ENCODE peak calls at places on chromosomes 3 and 15, in ten cellular contexts. U is stimulated activated naive CD4-positive, alpha-beta T cell; I is ACHN; D is activated CD4-positive, alpha-beta T cell treated with anti-CD3 and anti-CD28 coated beads, Interleukin-2, amount 10 ng/mL, durations not matched to agents 7 days and 5 days; C is ELR; J is stimulated activated CD4-positive, alpha-beta T cell treated with anti-CD3 and anti-CD28 coated beads, TNF-alpha, amount 100 ng/mL, for 4 hours; F is activated T-cell treated with anti-CD3 and anti-CD28 coated beads for 1 hour; A is sciatic nerve; O is effector CD4-positive, alpha-beta T cell; K is effector memory CD8-positive, alpha-beta T cell. R is an unnamed sample.

GRCh38 chr15:31268911-31269784 is 57.5 kb upstream of the KLF13 start:
- DNase-seq in I (no peak), U (no peak), O (no peak), J (no peak), K (no peak), C (no peak), A (peak), D (peak), F (no peak), R (no peak)

GRCh38 chr3:114496021-114496434 is 202.2 kb downstream of the TIGIT start:
- DNase-seq in I (no peak), F (no peak), O (no peak), K (no peak), U (no peak), C (peak), D (no peak), A (no peak), J (no peak), R (no peak)

GRCh38 chr3:15647629-15648167 is 46.2 kb downstream of the BTD start:
- DNase-seq in A (no peak), I (peak), F (peak), O (no peak), C (peak), U (peak), K (peak), J (peak), D (peak), R (no peak)

GRCh38 chr3:76585794-76586392 is 454.0 kb upstream of the ROBO2 start:
- DNase-seq in D (no peak), I (peak), A (no peak), K (no peak), O (no peak), C (peak), J (no peak), U (no peak), F (no peak), R (no peak)

GRCh38 chr15:58966698-58967097 is 20.8 kb upstream of the RNF111 start:
- DNase-seq in K (no peak), U (no peak), A (no peak), O (no peak), I (no peak), C (peak), D (no peak), F (no peak), J (no peak), R (no peak)

GRCh38 chr3:128803307-128803706 is 76.1 kb upstream of the ACAD9 start:
- DNase-seq in U (no peak), J (no peak), F (no peak), O (no peak), D (no peak), C (no peak), I (no peak), A (no peak), K (no peak), R (no peak)

GRCh38 chr3:136734382-136735070 is 17.7 kb downstream of the STAG1 start:
- DNase-seq in D (no peak), O (no peak), U (no peak), F (no peak), K (no peak), C (peak), A (no peak), J (no peak), I (peak), R (no peak)

GRCh38 chr15:70505411-70505919 is 257.9 kb downstream of the UACA start:
- DNase-seq in C (peak), D (no peak), U (no peak), F (no peak), K (no peak), O (no peak), I (peak), A (no peak), J (no peak), R (no peak)

GRCh38 chr3:168620854-168621253 is 525.1 kb upstream of the GOLIM4 start:
- DNase-seq in D (no peak), I (peak), C (peak), O (no peak), A (no peak), U (no peak), F (no peak), K (no peak), J (no peak), R (no peak)

GRCh38 chr3:158696618-158697017 is 24.2 kb upstream of the LXN start:
- DNase-seq in O (no peak), K (no peak), J (no peak), F (no peak), D (no peak), I (no peak), C (peak), U (no peak), A (no peak), R (no peak)

GRCh38 chr3:126985143-126985985 is 2.4 kb downstream of the PLXNA1 start:
- DNase-seq in I (no peak), A (no peak), K (no peak), U (no peak), D (no peak), O (no peak), F (no peak), C (no peak), J (no peak), R (no peak)

GRCh38 chr3:42216820-42217416 is 49.1 kb downstream of the CCK start:
- DNase-seq in U (peak), C (peak), O (no peak), F (no peak), A (no peak), D (peak), J (no peak), K (peak), I (no peak), R (no peak)

GRCh38 chr3:13543251-13543650 is 5.7 kb upstream of the FBLN2 start:
- DNase-seq in I (no peak), K (no peak), D (no peak), J (no peak), F (no peak), C (peak), A (peak), U (no peak), O (no peak), R (peak)

GRCh38 chr3:159146856-159147255 is 345.0 kb downstream of the MFSD1 start:
- DNase-seq in F (no peak), U (no peak), C (no peak), A (no peak), K (no peak), I (no peak), O (no peak), J (no peak), D (no peak), R (no peak)

GRCh38 chr3:134650431-134651346 is at the start of gene KY:
- DNase-seq in F (no peak), K (no peak), C (peak), J (no peak), A (peak), D (no peak), I (peak), O (no peak), U (no peak), R (no peak)

GRCh38 chr3:153163349-153164008 is 1.5 kb downstream of the RAP2B start:
- DNase-seq in K (no peak), J (no peak), A (no peak), U (peak), C (peak), I (peak), O (no peak), F (no peak), D (peak), R (no peak)

GRCh38 chr3:18847583-18848197 is 300.6 kb upstream of the KCNH8 start:
- DNase-seq in I (peak), F (no peak), K (no peak), U (no peak), O (no peak), J (no peak), C (peak), D (no peak), A (no peak), R (no peak)

GRCh38 chr3:42843730-42844713 is 31.7 kb downstream of the CYP8B1 start:
- DNase-seq in J (no peak), D (no peak), I (no peak), C (no peak), F (no peak), A (no peak), U (no peak), K (no peak), O (no peak), R (peak)

GRCh38 chr15:74733269-74733668 is 7.9 kb upstream of the CYP1A1 start:
- DNase-seq in O (no peak), I (no peak), J (no peak), A (no peak), D (no peak), K (no peak), F (no peak), U (no peak), C (no peak), R (no peak)

GRCh38 chr3:45054196-45054857 is 28.2 kb downstream of the CLEC3B start:
- DNase-seq in K (no peak), I (no peak), J (no peak), C (peak), O (no peak), A (no peak), F (no peak), U (no peak), D (no peak), R (no peak)

GRCh38 chr3:27271890-27272289 is 97.3 kb downstream of the NEK10 start:
- DNase-seq in I (no peak), J (no peak), C (no peak), K (no peak), F (no peak), O (no peak), A (no peak), D (no peak), U (no peak), R (no peak)

GRCh38 chr3:136772709-136773108 is 20.5 kb upstream of the STAG1 start:
- DNase-seq in C (peak), F (no peak), U (no peak), D (no peak), I (peak), K (no peak), A (no peak), O (no peak), J (no peak), R (no peak)

GRCh38 chr3:98778852-98779379 is 15.8 kb downstream of the ST3GAL6 start:
- DNase-seq in O (no peak), U (no peak), I (no peak), C (peak), K (no peak), A (no peak), F (no peak), J (no peak), D (no peak), R (no peak)

GRCh38 chr3:43004282-43004681 is 25.2 kb downstream of the GASK1A start:
- DNase-seq in I (no peak), O (no peak), A (no peak), C (peak), J (no peak), K (no peak), D (no peak), F (no peak), U (no peak), R (no peak)

GRCh38 chr3:46537316-46537715 is 28.8 kb downstream of the LRRC2 start:
- DNase-seq in F (no peak), U (no peak), A (no peak), O (no peak), D (no peak), C (no peak), J (no peak), K (no peak), I (no peak), R (no peak)

GRCh38 chr3:120741837-120742197 is 499 bp downstream of the RABL3 start:
- DNase-seq in I (peak), F (no peak), A (no peak), C (peak), D (no peak), J (no peak), K (no peak), U (no peak), O (no peak), R (no peak)

GRCh38 chr3:72081456-72081855 is 296.5 kb upstream of the PROK2 start:
- DNase-seq in J (no peak), O (no peak), D (no peak), I (no peak), C (no peak), A (no peak), F (no peak), U (no peak), K (no peak), R (no peak)